ENCODE peak calls at places on chromosomes 13 and 19, in seven cellular contexts. D is breast epithelium, Y is uterus, W is prostate gland, Z is gastrocnemius medialis, L is heart left ventricle, A is left ventricle myocardium inferior. G is an unnamed sample.

GRCh38 chr19:246551-246950 is 44.7 kb downstream of the PLPP2 start:
- DNase-seq in D (no peak), Y (no peak), W (no peak), Z (no peak), L (peak; percentile 24), A (no peak), G (no peak)

GRCh38 chr19:40150170-40150569 is 41.1 kb upstream of the MAP3K10 start:
- DNase-seq in D (no peak), Y (no peak), W (no peak), Z (no peak), L (no peak), A (no peak), G (no peak)

GRCh38 chr19:29329460-29330134 is 116.6 kb upstream of the UQCRFS1 start:
- DNase-seq in D (no peak), Y (no peak), W (no peak), Z (no peak), L (no peak), A (no peak), G (peak; percentile 58)

GRCh38 chr13:31903072-31903815 is 128.3 kb upstream of the FRY start:
- DNase-seq in D (no peak), Y (no peak), W (no peak), Z (no peak), L (no peak), A (no peak), G (no peak)

GRCh38 chr13:93304868-93305613 is 78.4 kb downstream of the GPC6 start:
- DNase-seq in D (no peak), Y (no peak), W (no peak), Z (no peak), L (no peak), A (no peak), G (no peak)

GRCh38 chr13:110298566-110299321 is 8.2 kb downstream of the COL4A1 start:
- DNase-seq in D (no peak), Y (no peak), W (no peak), Z (no peak), L (peak; percentile 65), A (no peak), G (no peak)

GRCh38 chr19:49677232-49677881 is at the start of gene PRMT1:
- DNase-seq in D (no peak), Y (no peak), W (no peak), Z (peak; percentile 47), L (no peak), A (no peak), G (no peak)

GRCh38 chr13:110838867-110839538 is 75.9 kb downstream of the ANKRD10 start:
- DNase-seq in D (no peak), Y (no peak), W (no peak), Z (no peak), L (no peak), A (no peak), G (no peak)

GRCh38 chr19:49119411-49120324 is at the start of gene PPFIA3:
- DNase-seq in D (no peak), Y (no peak), W (peak; percentile 61), Z (peak; percentile 53), L (peak; percentile 77), A (peak; percentile 76), G (no peak)

GRCh38 chr19:42175952-42176648 is 41.4 kb downstream of the DEDD2 start:
- DNase-seq in D (no peak), Y (no peak), W (peak; percentile 15), Z (no peak), L (no peak), A (no peak), G (no peak)

GRCh38 chr19:29277107-29277506 is 64.2 kb upstream of the UQCRFS1 start:
- DNase-seq in D (no peak), Y (no peak), W (no peak), Z (no peak), L (no peak), A (no peak), G (no peak)

GRCh38 chr19:58552655-58553054 is 2.2 kb downstream of the CHMP2A start:
- DNase-seq in D (no peak), Y (no peak), W (no peak), Z (no peak), L (no peak), A (no peak), G (no peak)

GRCh38 chr19:46495789-46496099 is at the start of gene PNMA8B:
- DNase-seq in D (peak; percentile 49), Y (no peak), W (no peak), Z (no peak), L (peak; percentile 79), A (peak; percentile 63), G (no peak)

GRCh38 chr13:44165895-44166496 is 207.6 kb upstream of the SERP2 start:
- DNase-seq in D (no peak), Y (no peak), W (no peak), Z (no peak), L (no peak), A (no peak), G (no peak)

GRCh38 chr13:104954210-104954609 is 1581.3 kb downstream of the EFNB2 start:
- DNase-seq in D (no peak), Y (no peak), W (no peak), Z (no peak), L (no peak), A (no peak), G (no peak)

GRCh38 chr19:52188822-52189744 is 769 bp upstream of the PPP2R1A start:
- DNase-seq in D (peak; percentile 87), Y (no peak), W (peak; percentile 70), Z (no peak), L (peak; percentile 86), A (peak; percentile 83), G (peak; percentile 100)

GRCh38 chr19:47661161-47661560 is 52.1 kb upstream of the EHD2 start:
- DNase-seq in D (no peak), Y (no peak), W (no peak), Z (peak; percentile 96), L (no peak), A (no peak), G (no peak)

GRCh38 chr19:34306213-34306661 is 51.9 kb downstream of the GARRE1 start:
- DNase-seq in D (no peak), Y (no peak), W (no peak), Z (peak; percentile 27), L (no peak), A (no peak), G (no peak)

GRCh38 chr13:47277774-47278173 is 380.9 kb upstream of the HTR2A start:
- DNase-seq in D (no peak), Y (no peak), W (no peak), Z (no peak), L (no peak), A (no peak), G (no peak)

GRCh38 chr19:756232-756631 is 5.3 kb downstream of the MISP start:
- DNase-seq in D (no peak), Y (no peak), W (no peak), Z (no peak), L (no peak), A (no peak), G (no peak)

GRCh38 chr13:60604058-60604457 is 207.0 kb downstream of the TDRD3 start:
- DNase-seq in D (no peak), Y (no peak), W (no peak), Z (no peak), L (no peak), A (no peak), G (no peak)

GRCh38 chr13:111216166-111216960 is 101.3 kb downstream of the ARHGEF7 start:
- DNase-seq in D (no peak), Y (no peak), W (no peak), Z (peak; percentile 73), L (peak; percentile 37), A (no peak), G (no peak)

GRCh38 chr19:5032101-5032967 is 63.4 kb downstream of the KDM4B start:
- DNase-seq in D (no peak), Y (no peak), W (no peak), Z (no peak), L (no peak), A (peak; percentile 54), G (no peak)
- TF ChIP-seq CTCF in D (no peak), Y (no peak), W (no peak), Z (no peak), L (no peak), A (peak; percentile 55), G (no peak)

DNA sequence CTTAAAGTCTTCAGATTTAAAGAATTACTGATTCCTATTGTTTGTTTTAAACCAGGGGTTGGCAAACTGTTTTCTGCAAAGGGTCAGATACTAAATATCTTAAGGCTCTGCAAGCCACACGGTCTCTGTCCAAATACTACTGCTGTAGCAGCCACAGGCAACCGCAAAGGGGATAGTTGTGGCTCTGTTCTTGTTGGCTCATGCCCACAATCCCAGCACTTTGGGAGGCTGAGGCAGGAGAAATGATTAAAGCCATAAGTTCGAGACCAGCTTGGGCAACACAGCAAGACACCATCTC is 22.4 kb downstream of the RANBP3 start:
- DNase-seq in D (no peak), Y (no peak), W (no peak), Z (no peak), L (peak; percentile 12), A (no peak), G (no peak)
- H3K4me1 ChIP-seq in D (peaks cover 15% of the 10 kb centered on the region), Y (peaks cover 20% of the 10 kb centered on the region), W (peaks cover 27% of the 10 kb centered on the region), Z (peaks cover 71% of the 10 kb centered on the region), L (peaks cover 98% of the 10 kb centered on the region), A (peaks cover 100% of the 10 kb centered on the region), G (peaks cover 81% of the 10 kb centered on the region)

GRCh38 chr13:99008577-99008976 is 30.7 kb upstream of the DOCK9 start:
- DNase-seq in D (no peak), Y (no peak), W (no peak), Z (no peak), L (peak; percentile 36), A (no peak), G (no peak)
- TF ChIP-seq CTCF in D (no peak), Y (no peak), W (no peak), Z (no peak), L (no peak), A (no peak), G (no peak)

GRCh38 chr19:35928507-35928906 is 7.7 kb upstream of the LRFN3 start:
- DNase-seq in D (no peak), Y (no peak), W (no peak), Z (no peak), L (no peak), A (no peak), G (no peak)

GRCh38 chr19:35931874-35932202 is 4.3 kb upstream of the LRFN3 start:
- DNase-seq in D (no peak), Y (no peak), W (no peak), Z (no peak), L (no peak), A (no peak), G (no peak)

GRCh38 chr19:35932291-35932936 is 3.8 kb upstream of the LRFN3 start:
- DNase-seq in D (no peak), Y (no peak), W (no peak), Z (no peak), L (peak; percentile 14), A (no peak), G (no peak)

GRCh38 chr19:35935911-35936737 is at the start of gene LRFN3:
- DNase-seq in D (peak; percentile 32), Y (peak; percentile 75), W (peak; percentile 66), Z (peak; percentile 58), L (peak; percentile 85), A (peak; percentile 78), G (no peak)

DNA sequence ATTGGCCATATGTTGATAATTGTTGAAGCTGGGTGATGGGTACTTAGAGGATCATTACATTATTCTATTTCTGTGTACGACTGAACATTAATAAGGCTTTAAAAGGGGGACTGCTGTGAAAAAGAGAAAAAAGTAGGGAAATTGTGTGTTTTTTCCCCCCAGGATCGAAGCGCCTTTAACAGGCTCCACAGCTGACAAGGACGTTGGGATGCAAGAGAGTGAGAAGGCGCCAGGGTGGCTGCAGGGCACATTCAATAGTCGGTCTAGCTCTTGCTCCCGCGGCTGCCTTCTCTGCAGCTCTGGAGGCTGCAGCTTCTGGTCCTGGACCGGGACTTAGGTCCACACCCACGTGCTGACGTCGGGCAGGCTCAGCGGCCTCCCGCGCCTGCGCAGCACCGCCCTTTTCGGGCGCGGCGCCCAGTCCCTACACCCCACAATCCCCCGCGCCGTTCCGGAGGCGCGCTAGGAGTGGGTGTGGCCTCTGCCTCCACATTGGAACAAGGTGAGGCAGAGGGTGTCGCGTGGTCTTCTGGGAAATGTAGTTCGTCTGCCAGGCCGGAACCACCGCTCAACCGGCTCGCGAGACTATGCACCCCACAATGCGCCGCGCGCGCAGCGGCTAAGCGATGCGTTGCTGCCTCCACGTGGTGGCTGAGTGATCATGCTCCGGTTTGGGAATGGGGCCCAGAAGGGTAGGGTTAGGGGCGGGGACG is 4.9 kb upstream of the LRFN3 start:
- DNase-seq in D (peak; percentile 99), Y (peak; percentile 99), W (peak; percentile 99), Z (peak; percentile 99), L (peak; percentile 100), A (peak; percentile 99), G (peak; percentile 99)
- H3K4me1 ChIP-seq in D (peaks cover 6% of the 10 kb centered on the region), Y (peaks cover 5% of the 10 kb centered on the region), W (no peaks in the 10 kb centered on the region), Z (peaks cover 12% of the 10 kb centered on the region), L (peaks cover 24% of the 10 kb centered on the region), A (peaks cover 21% of the 10 kb centered on the region), G (peaks cover 17% of the 10 kb centered on the region)

G was measured in vagina.